ENCODE peak calls at places on chromosomes 2 and 18, in six cellular contexts. One of them, this sample, is unnamed.

GRCh38 chr2:241188386-241189092 is at the start of gene ANO7:
- DNase-seq in epithelial cell of esophagus: no peak
- DNase-seq in neural crest cell: no peak
- DNase-seq in Calu3: peak; percentile 29
- DNase-seq in GM10248: no peak
- DNase-seq in CD14-positive monocyte: no peak
- DNase-seq in this sample: no peak

GRCh38 chr2:72118386-72118785 is 29.3 kb downstream of the CYP26B1 start:
- DNase-seq in Calu3: no peak
- DNase-seq in epithelial cell of esophagus: no peak
- DNase-seq in GM10248: no peak
- DNase-seq in CD14-positive monocyte: no peak
- DNase-seq in neural crest cell: no peak
- DNase-seq in this sample: no peak

GRCh38 chr2:96756788-96757476 is 3.8 kb upstream of the CNNM4 start:
- DNase-seq in epithelial cell of esophagus: no peak
- DNase-seq in GM10248: no peak
- DNase-seq in CD14-positive monocyte: no peak
- DNase-seq in Calu3: no peak
- DNase-seq in neural crest cell: no peak
- DNase-seq in this sample: no peak

GRCh38 chr18:3097082-3097481 is 84.1 kb upstream of the LPIN2 start:
- DNase-seq in epithelial cell of esophagus: no peak
- DNase-seq in Calu3: no peak
- DNase-seq in CD14-positive monocyte: no peak
- DNase-seq in GM10248: no peak
- DNase-seq in neural crest cell: no peak
- DNase-seq in this sample: peak; percentile 15

GRCh38 chr2:144522741-144523605 is 3.1 kb upstream of the ZEB2 start:
- DNase-seq in GM10248: no peak
- DNase-seq in epithelial cell of esophagus: no peak
- DNase-seq in Calu3: peak; percentile 16
- DNase-seq in neural crest cell: no peak
- DNase-seq in CD14-positive monocyte: no peak
- DNase-seq in this sample: peak; percentile 33

GRCh38 chr18:44548291-44549221 is 132.1 kb upstream of the SETBP1 start:
- DNase-seq in CD14-positive monocyte: no peak
- DNase-seq in Calu3: no peak
- DNase-seq in epithelial cell of esophagus: no peak
- DNase-seq in neural crest cell: no peak
- DNase-seq in GM10248: no peak
- DNase-seq in this sample: no peak

GRCh38 chr2:18156421-18156820 is 278.0 kb downstream of the KCNS3 start:
- DNase-seq in neural crest cell: no peak
- DNase-seq in epithelial cell of esophagus: no peak
- DNase-seq in CD14-positive monocyte: no peak
- DNase-seq in GM10248: no peak
- DNase-seq in Calu3: no peak
- DNase-seq in this sample: no peak

GRCh38 chr2:238423561-238424312 is 3.0 kb upstream of the ASB1 start:
- DNase-seq in GM10248: no peak
- DNase-seq in CD14-positive monocyte: no peak
- DNase-seq in neural crest cell: no peak
- DNase-seq in Calu3: no peak
- DNase-seq in epithelial cell of esophagus: peak; percentile 46
- DNase-seq in this sample: no peak

GRCh38 chr2:43184339-43184895 is 42.0 kb downstream of the ZFP36L2 start:
- DNase-seq in GM10248: no peak
- DNase-seq in epithelial cell of esophagus: peak; percentile 97
- DNase-seq in neural crest cell: no peak
- DNase-seq in CD14-positive monocyte: no peak
- DNase-seq in Calu3: peak; percentile 69
- DNase-seq in this sample: peak; percentile 77

GRCh38 chr2:3823748-3824147 is 120.4 kb downstream of the DCDC2C start:
- DNase-seq in GM10248: no peak
- DNase-seq in CD14-positive monocyte: no peak
- DNase-seq in epithelial cell of esophagus: peak; percentile 47
- DNase-seq in Calu3: no peak
- DNase-seq in neural crest cell: no peak
- DNase-seq in this sample: no peak

GRCh38 chr18:56593906-56594305 is 44.5 kb downstream of the TXNL1 start:
- DNase-seq in Calu3: no peak
- DNase-seq in GM10248: no peak
- DNase-seq in neural crest cell: no peak
- DNase-seq in epithelial cell of esophagus: peak; percentile 16
- DNase-seq in CD14-positive monocyte: no peak
- DNase-seq in this sample: no peak

GRCh38 chr2:65240657-65241056 is 13.0 kb downstream of the ACTR2 start:
- DNase-seq in CD14-positive monocyte: no peak
- DNase-seq in GM10248: no peak
- DNase-seq in neural crest cell: no peak
- DNase-seq in Calu3: no peak
- DNase-seq in epithelial cell of esophagus: peak; percentile 44
- DNase-seq in this sample: no peak

GRCh38 chr2:227351639-227352038 is 26.6 kb downstream of the MFF start:
- DNase-seq in CD14-positive monocyte: no peak
- DNase-seq in GM10248: peak; percentile 21
- DNase-seq in epithelial cell of esophagus: no peak
- DNase-seq in Calu3: no peak
- DNase-seq in neural crest cell: no peak
- DNase-seq in this sample: no peak

GRCh38 chr2:46232860-46233259 is 64.3 kb upstream of the EPAS1 start:
- DNase-seq in epithelial cell of esophagus: no peak
- DNase-seq in Calu3: no peak
- DNase-seq in CD14-positive monocyte: no peak
- DNase-seq in neural crest cell: no peak
- DNase-seq in GM10248: no peak
- DNase-seq in this sample: no peak

GRCh38 chr2:118732432-118732831 is 115.0 kb downstream of the EN1 start:
- DNase-seq in CD14-positive monocyte: no peak
- DNase-seq in Calu3: no peak
- DNase-seq in GM10248: no peak
- DNase-seq in epithelial cell of esophagus: peak; percentile 18
- DNase-seq in neural crest cell: no peak
- DNase-seq in this sample: no peak

GRCh38 chr2:72993147-72993546 is 75.8 kb downstream of the EMX1 start:
- DNase-seq in Calu3: peak; percentile 55
- DNase-seq in neural crest cell: peak; percentile 67
- DNase-seq in CD14-positive monocyte: no peak
- DNase-seq in epithelial cell of esophagus: peak; percentile 32
- DNase-seq in GM10248: peak; percentile 78
- DNase-seq in this sample: peak; percentile 51

GRCh38 chr18:35998967-35999366 is 26.5 kb downstream of the RMP24 start:
- DNase-seq in epithelial cell of esophagus: peak; percentile 27
- DNase-seq in GM10248: no peak
- DNase-seq in CD14-positive monocyte: no peak
- DNase-seq in Calu3: no peak
- DNase-seq in neural crest cell: no peak
- DNase-seq in this sample: no peak
- TF ChIP-seq CTCF in epithelial cell of esophagus: peak; percentile 50
- TF ChIP-seq CTCF in GM10248: no peak
- TF ChIP-seq CTCF in CD14-positive monocyte: peak; percentile 44
- TF ChIP-seq CTCF in Calu3: peak; percentile 37
- TF ChIP-seq CTCF in neural crest cell: peak; percentile 53
- TF ChIP-seq CTCF in this sample: peak; percentile 28

GRCh38 chr2:111698743-111699554 is 185.0 kb downstream of the ANAPC1 start:
- DNase-seq in epithelial cell of esophagus: peak; percentile 98
- DNase-seq in Calu3: peak; percentile 85
- DNase-seq in GM10248: no peak
- DNase-seq in CD14-positive monocyte: peak; percentile 97
- DNase-seq in neural crest cell: no peak
- DNase-seq in this sample: peak; percentile 70
- TF ChIP-seq CTCF in epithelial cell of esophagus: peak; percentile 62
- TF ChIP-seq CTCF in Calu3: no peak
- TF ChIP-seq CTCF in GM10248: peak; percentile 14
- TF ChIP-seq CTCF in CD14-positive monocyte: peak; percentile 18
- TF ChIP-seq CTCF in neural crest cell: peak; percentile 20
- TF ChIP-seq CTCF in this sample: no peak

DNA sequence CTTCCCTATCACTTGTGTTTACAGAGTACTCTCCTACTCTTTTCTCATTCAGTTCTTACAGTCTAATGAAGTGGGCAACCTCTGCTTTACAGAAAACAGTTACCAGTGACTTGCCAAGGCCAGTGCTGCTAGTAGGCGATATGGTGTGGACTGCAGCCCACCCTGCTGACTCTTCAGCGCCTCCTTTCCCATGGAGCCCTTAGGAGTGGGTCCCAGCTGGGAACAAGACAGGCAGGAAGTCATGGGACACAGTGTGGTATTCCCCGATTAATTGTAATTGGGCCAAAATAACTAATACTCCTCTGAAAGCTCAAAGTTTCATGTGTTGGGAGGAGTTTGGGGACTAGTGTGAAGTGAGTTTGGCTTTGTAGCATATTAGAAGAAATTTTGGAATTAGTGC is 120.1 kb upstream of the EML6 start:
- DNase-seq in epithelial cell of esophagus: no peak
- DNase-seq in CD14-positive monocyte: no peak
- DNase-seq in neural crest cell: no peak
- DNase-seq in Calu3: no peak
- DNase-seq in GM10248: no peak
- DNase-seq in this sample: no peak
- TF ChIP-seq CTCF in epithelial cell of esophagus: no peak
- TF ChIP-seq CTCF in CD14-positive monocyte: no peak
- TF ChIP-seq CTCF in neural crest cell: no peak
- TF ChIP-seq CTCF in Calu3: no peak
- TF ChIP-seq CTCF in GM10248: no peak
- TF ChIP-seq CTCF in this sample: no peak

GRCh38 chr2:169143998-169144397 is 74.6 kb downstream of the DHRS9 start:
- DNase-seq in Calu3: no peak
- DNase-seq in CD14-positive monocyte: no peak
- DNase-seq in epithelial cell of esophagus: no peak
- DNase-seq in neural crest cell: no peak
- DNase-seq in GM10248: no peak
- DNase-seq in this sample: no peak

GRCh38 chr2:169139145-169139544 is 69.8 kb downstream of the DHRS9 start:
- DNase-seq in Calu3: no peak
- DNase-seq in CD14-positive monocyte: no peak
- DNase-seq in GM10248: no peak
- DNase-seq in epithelial cell of esophagus: no peak
- DNase-seq in neural crest cell: no peak
- DNase-seq in this sample: no peak

GRCh38 chr2:169137924-169138323 is 68.6 kb downstream of the DHRS9 start:
- DNase-seq in GM10248: no peak
- DNase-seq in CD14-positive monocyte: no peak
- DNase-seq in Calu3: no peak
- DNase-seq in neural crest cell: no peak
- DNase-seq in epithelial cell of esophagus: no peak
- DNase-seq in this sample: no peak

GRCh38 chr2:169139993-169140767 is 70.8 kb downstream of the DHRS9 start:
- DNase-seq in neural crest cell: no peak
- DNase-seq in epithelial cell of esophagus: no peak
- DNase-seq in CD14-positive monocyte: no peak
- DNase-seq in Calu3: no peak
- DNase-seq in GM10248: no peak
- DNase-seq in this sample: no peak

DNA sequence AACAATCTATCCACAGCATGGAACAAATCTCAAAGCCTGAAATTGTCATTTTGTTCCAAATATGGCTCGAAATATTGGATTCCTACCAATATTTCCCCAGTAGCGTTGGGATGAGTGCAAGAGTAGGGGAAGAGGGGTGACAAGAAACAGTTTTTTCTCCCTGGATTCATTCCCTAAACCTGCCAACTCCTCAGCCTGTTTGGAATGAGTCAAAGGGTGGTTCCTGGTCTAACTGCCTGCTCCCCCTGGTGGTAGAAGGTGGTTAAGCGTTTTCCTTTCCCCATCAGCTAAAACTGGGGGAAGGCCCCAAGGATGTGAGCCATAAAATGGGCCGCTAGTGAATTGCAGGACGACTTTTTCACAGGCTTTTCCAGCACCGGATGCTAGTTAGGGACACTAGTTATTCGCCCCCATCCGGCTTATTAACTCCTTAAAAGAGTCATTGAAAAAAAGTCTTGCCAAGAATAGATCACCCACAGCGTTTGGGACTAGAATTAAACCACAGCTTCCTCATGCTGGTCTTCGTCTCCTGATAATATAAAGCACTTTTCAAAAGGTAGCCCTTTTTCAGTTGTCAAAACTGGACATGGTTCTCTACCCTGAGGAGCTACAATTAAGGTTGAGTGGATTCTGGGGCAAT is 72.5 kb downstream of the DHRS9 start:
- DNase-seq in CD14-positive monocyte: peak; percentile 49
- DNase-seq in neural crest cell: peak; percentile 72
- DNase-seq in GM10248: peak; percentile 52
- DNase-seq in epithelial cell of esophagus: peak; percentile 78
- DNase-seq in Calu3: peak; percentile 78
- DNase-seq in this sample: peak; percentile 74
- TF ChIP-seq CTCF in CD14-positive monocyte: peak; percentile 89
- TF ChIP-seq CTCF in neural crest cell: peak; percentile 78
- TF ChIP-seq CTCF in GM10248: peak; percentile 87
- TF ChIP-seq CTCF in epithelial cell of esophagus: peak; percentile 97
- TF ChIP-seq CTCF in Calu3: peak; percentile 86
- TF ChIP-seq CTCF in this sample: peak; percentile 88

DNA sequence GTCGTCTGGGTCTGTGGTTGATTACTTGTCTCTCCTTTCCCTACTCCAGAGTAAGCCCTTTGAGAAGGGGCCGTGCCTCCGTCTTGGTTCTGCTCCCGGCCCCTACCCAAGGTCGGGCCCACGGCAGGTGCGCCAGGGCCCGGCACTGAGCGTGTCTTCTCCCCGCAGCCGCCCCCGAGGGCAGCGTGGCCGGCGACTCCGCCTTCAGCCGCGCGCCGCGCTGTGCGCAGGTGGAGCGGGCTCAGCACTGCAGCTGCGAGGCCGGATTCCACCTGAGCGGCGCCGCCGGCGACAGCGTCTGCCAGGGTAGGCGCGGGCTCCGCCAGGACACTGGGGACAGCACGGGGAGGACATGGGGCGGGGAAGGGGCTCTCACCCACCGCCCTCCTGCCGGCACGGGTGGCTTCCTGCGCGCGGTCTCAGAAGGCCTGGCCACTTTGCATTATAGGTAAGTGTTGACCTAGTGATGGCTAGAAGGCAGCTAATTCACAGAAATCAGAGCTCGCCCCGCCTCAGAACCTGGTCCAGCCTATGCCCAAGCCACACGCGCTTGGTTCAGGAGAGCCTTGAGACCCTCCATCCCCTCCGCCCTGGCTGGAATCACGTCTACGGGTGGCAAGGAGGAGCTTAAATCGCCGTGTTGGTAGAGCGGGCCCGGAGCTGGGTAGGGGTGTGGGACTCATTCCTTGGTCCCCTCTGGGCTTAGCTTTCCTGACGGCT is 43.5 kb downstream of the FBLN7 start:
- DNase-seq in epithelial cell of esophagus: peak; percentile 30
- DNase-seq in CD14-positive monocyte: no peak
- DNase-seq in neural crest cell: no peak
- DNase-seq in GM10248: peak; percentile 12
- DNase-seq in Calu3: peak; percentile 21
- DNase-seq in this sample: peak; percentile 54
- TF ChIP-seq CTCF in epithelial cell of esophagus: no peak
- TF ChIP-seq CTCF in CD14-positive monocyte: no peak
- TF ChIP-seq CTCF in neural crest cell: no peak
- TF ChIP-seq CTCF in GM10248: no peak
- TF ChIP-seq CTCF in Calu3: no peak
- TF ChIP-seq CTCF in this sample: no peak

DNA sequence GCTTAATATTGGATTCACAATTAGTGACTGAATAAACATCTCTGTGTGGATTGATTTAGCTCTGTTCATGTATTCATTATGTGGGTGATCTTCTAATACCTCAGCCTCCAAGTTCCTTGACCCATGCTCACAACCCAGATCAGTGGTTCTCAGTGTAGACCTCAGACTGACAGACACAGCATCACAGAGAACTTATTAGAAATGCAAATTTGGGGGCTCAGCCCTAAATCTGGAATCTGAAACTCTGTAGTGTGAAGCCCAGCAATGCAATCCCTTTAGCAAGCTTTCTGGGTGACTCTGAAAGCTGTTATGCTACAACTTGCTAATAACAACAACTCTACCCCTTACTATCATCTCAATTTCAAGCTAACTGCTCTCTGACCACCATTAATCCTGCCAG is 273.1 kb upstream of the FANCL start:
- DNase-seq in Calu3: no peak
- DNase-seq in CD14-positive monocyte: no peak
- DNase-seq in neural crest cell: no peak
- DNase-seq in epithelial cell of esophagus: no peak
- DNase-seq in GM10248: no peak
- DNase-seq in this sample: no peak
- TF ChIP-seq CTCF in Calu3: no peak
- TF ChIP-seq CTCF in CD14-positive monocyte: no peak
- TF ChIP-seq CTCF in neural crest cell: no peak
- TF ChIP-seq CTCF in epithelial cell of esophagus: no peak
- TF ChIP-seq CTCF in GM10248: no peak
- TF ChIP-seq CTCF in this sample: no peak

This sample was measured in activated CD8-positive, alpha-beta T cell treated with anti-CD3 and anti-CD28 coated beads for 36 hours.